ENCODE peak calls at places on chromosomes 6 and 20, in six cellular contexts. One of them, this sample, is unnamed.
A peak's percentile ranks its signal among the peaks of the same experiment; 100 is the strongest.

GRCh38 chr6:48986803-48987202 is 476.2 kb downstream of the MMUT start:
- DNase-seq in foreskin fibroblast: no peak
- DNase-seq in left lung: no peak
- DNase-seq in CD8-positive, alpha-beta memory T cell: no peak
- DNase-seq in tibial artery: no peak
- DNase-seq in cardiac fibroblast: no peak
- DNase-seq in this sample: no peak

GRCh38 chr6:98452721-98453120 is 381.7 kb upstream of the POU3F2 start:
- DNase-seq in tibial artery: no peak
- DNase-seq in foreskin fibroblast: no peak
- DNase-seq in cardiac fibroblast: no peak
- DNase-seq in left lung: no peak
- DNase-seq in CD8-positive, alpha-beta memory T cell: no peak
- DNase-seq in this sample: no peak

GRCh38 chr20:24951536-24952047 is 2.5 kb downstream of the CST7 start:
- DNase-seq in cardiac fibroblast: no peak
- DNase-seq in foreskin fibroblast: no peak
- DNase-seq in CD8-positive, alpha-beta memory T cell: no peak
- DNase-seq in tibial artery: no peak
- DNase-seq in left lung: no peak
- DNase-seq in this sample: no peak

GRCh38 chr6:51855310-51856082 is 231.9 kb downstream of the PKHD1 start:
- DNase-seq in cardiac fibroblast: peak; percentile 64
- DNase-seq in foreskin fibroblast: peak; percentile 25
- DNase-seq in CD8-positive, alpha-beta memory T cell: no peak
- DNase-seq in tibial artery: no peak
- DNase-seq in left lung: no peak
- DNase-seq in this sample: peak; percentile 70

GRCh38 chr6:35034411-35035171 is 106.5 kb downstream of the TCP11 start:
- DNase-seq in cardiac fibroblast: peak; percentile 47
- DNase-seq in CD8-positive, alpha-beta memory T cell: no peak
- DNase-seq in tibial artery: no peak
- DNase-seq in left lung: peak; percentile 87
- DNase-seq in foreskin fibroblast: no peak
- DNase-seq in this sample: peak; percentile 76

GRCh38 chr6:35498407-35499045 is 1.6 kb upstream of the TEAD3 start:
- DNase-seq in cardiac fibroblast: no peak
- DNase-seq in tibial artery: no peak
- DNase-seq in left lung: no peak
- DNase-seq in foreskin fibroblast: peak; percentile 52
- DNase-seq in CD8-positive, alpha-beta memory T cell: peak; percentile 45
- DNase-seq in this sample: no peak

GRCh38 chr6:142412241-142412640 is 110.4 kb downstream of the ADGRG6 start:
- DNase-seq in left lung: no peak
- DNase-seq in CD8-positive, alpha-beta memory T cell: no peak
- DNase-seq in foreskin fibroblast: no peak
- DNase-seq in cardiac fibroblast: no peak
- DNase-seq in tibial artery: no peak
- DNase-seq in this sample: no peak

GRCh38 chr20:60206259-60206658 is 248.0 kb downstream of the CDH26 start:
- DNase-seq in foreskin fibroblast: peak; percentile 53
- DNase-seq in cardiac fibroblast: peak; percentile 54
- DNase-seq in CD8-positive, alpha-beta memory T cell: no peak
- DNase-seq in left lung: no peak
- DNase-seq in tibial artery: no peak
- DNase-seq in this sample: peak; percentile 47

GRCh38 chr6:97440590-97441176 is 157.7 kb upstream of the MMS22L start:
- DNase-seq in tibial artery: no peak
- DNase-seq in cardiac fibroblast: peak; percentile 49
- DNase-seq in left lung: no peak
- DNase-seq in CD8-positive, alpha-beta memory T cell: no peak
- DNase-seq in foreskin fibroblast: peak; percentile 11
- DNase-seq in this sample: peak; percentile 21

GRCh38 chr20:33664085-33664761 is 2.1 kb downstream of the C20orf144 start:
- DNase-seq in cardiac fibroblast: no peak
- DNase-seq in tibial artery: no peak
- DNase-seq in CD8-positive, alpha-beta memory T cell: no peak
- DNase-seq in foreskin fibroblast: no peak
- DNase-seq in left lung: no peak
- DNase-seq in this sample: no peak

GRCh38 chr6:47785187-47785586 is 3.4 kb downstream of the OPN5 start:
- DNase-seq in foreskin fibroblast: no peak
- DNase-seq in CD8-positive, alpha-beta memory T cell: no peak
- DNase-seq in cardiac fibroblast: no peak
- DNase-seq in tibial artery: no peak
- DNase-seq in left lung: no peak
- DNase-seq in this sample: no peak

GRCh38 chr6:11705069-11705468 is 73.5 kb downstream of the ADTRP start:
- DNase-seq in left lung: no peak
- DNase-seq in tibial artery: no peak
- DNase-seq in cardiac fibroblast: no peak
- DNase-seq in CD8-positive, alpha-beta memory T cell: no peak
- DNase-seq in foreskin fibroblast: no peak
- DNase-seq in this sample: no peak

GRCh38 chr6:17423018-17423417 is 29.6 kb downstream of the CAP2 start:
- DNase-seq in foreskin fibroblast: no peak
- DNase-seq in CD8-positive, alpha-beta memory T cell: no peak
- DNase-seq in cardiac fibroblast: no peak
- DNase-seq in tibial artery: no peak
- DNase-seq in left lung: no peak
- DNase-seq in this sample: no peak

GRCh38 chr6:142568857-142569597 is 267.2 kb downstream of the ADGRG6 start:
- DNase-seq in left lung: no peak
- DNase-seq in foreskin fibroblast: peak; percentile 25
- DNase-seq in CD8-positive, alpha-beta memory T cell: no peak
- DNase-seq in cardiac fibroblast: peak; percentile 54
- DNase-seq in tibial artery: no peak
- DNase-seq in this sample: peak; percentile 43

GRCh38 chr6:157867155-157867559 is 44.1 kb downstream of the SNX9 start:
- DNase-seq in cardiac fibroblast: peak; percentile 55
- DNase-seq in CD8-positive, alpha-beta memory T cell: no peak
- DNase-seq in foreskin fibroblast: peak; percentile 62
- DNase-seq in left lung: no peak
- DNase-seq in tibial artery: no peak
- DNase-seq in this sample: peak; percentile 43

GRCh38 chr20:44738779-44739477 is 6.7 kb upstream of the KCNK15 start:
- DNase-seq in cardiac fibroblast: peak; percentile 86
- DNase-seq in tibial artery: peak; percentile 83
- DNase-seq in CD8-positive, alpha-beta memory T cell: peak; percentile 55
- DNase-seq in foreskin fibroblast: peak; percentile 71
- DNase-seq in left lung: no peak
- DNase-seq in this sample: peak; percentile 83

GRCh38 chr6:37354526-37355384 is 972 bp downstream of the RNF8 start:
- DNase-seq in CD8-positive, alpha-beta memory T cell: no peak
- DNase-seq in foreskin fibroblast: peak; percentile 68
- DNase-seq in cardiac fibroblast: peak; percentile 15
- DNase-seq in left lung: peak; percentile 85
- DNase-seq in tibial artery: no peak
- DNase-seq in this sample: no peak

GRCh38 chr6:35048631-35049083 is 92.5 kb downstream of the TCP11 start:
- DNase-seq in cardiac fibroblast: peak; percentile 21
- DNase-seq in foreskin fibroblast: peak; percentile 82
- DNase-seq in left lung: no peak
- DNase-seq in CD8-positive, alpha-beta memory T cell: no peak
- DNase-seq in tibial artery: peak; percentile 75
- DNase-seq in this sample: no peak

GRCh38 chr6:110517601-110518280 is 41.3 kb upstream of the SLC22A16 start:
- DNase-seq in cardiac fibroblast: peak; percentile 51
- DNase-seq in tibial artery: no peak
- DNase-seq in foreskin fibroblast: peak; percentile 61
- DNase-seq in left lung: no peak
- DNase-seq in CD8-positive, alpha-beta memory T cell: no peak
- DNase-seq in this sample: peak; percentile 48

GRCh38 chr20:19654906-19655305 is 103.2 kb upstream of the RIN2 start:
- DNase-seq in left lung: no peak
- DNase-seq in CD8-positive, alpha-beta memory T cell: no peak
- DNase-seq in cardiac fibroblast: no peak
- DNase-seq in tibial artery: no peak
- DNase-seq in foreskin fibroblast: no peak
- DNase-seq in this sample: no peak

DNA sequence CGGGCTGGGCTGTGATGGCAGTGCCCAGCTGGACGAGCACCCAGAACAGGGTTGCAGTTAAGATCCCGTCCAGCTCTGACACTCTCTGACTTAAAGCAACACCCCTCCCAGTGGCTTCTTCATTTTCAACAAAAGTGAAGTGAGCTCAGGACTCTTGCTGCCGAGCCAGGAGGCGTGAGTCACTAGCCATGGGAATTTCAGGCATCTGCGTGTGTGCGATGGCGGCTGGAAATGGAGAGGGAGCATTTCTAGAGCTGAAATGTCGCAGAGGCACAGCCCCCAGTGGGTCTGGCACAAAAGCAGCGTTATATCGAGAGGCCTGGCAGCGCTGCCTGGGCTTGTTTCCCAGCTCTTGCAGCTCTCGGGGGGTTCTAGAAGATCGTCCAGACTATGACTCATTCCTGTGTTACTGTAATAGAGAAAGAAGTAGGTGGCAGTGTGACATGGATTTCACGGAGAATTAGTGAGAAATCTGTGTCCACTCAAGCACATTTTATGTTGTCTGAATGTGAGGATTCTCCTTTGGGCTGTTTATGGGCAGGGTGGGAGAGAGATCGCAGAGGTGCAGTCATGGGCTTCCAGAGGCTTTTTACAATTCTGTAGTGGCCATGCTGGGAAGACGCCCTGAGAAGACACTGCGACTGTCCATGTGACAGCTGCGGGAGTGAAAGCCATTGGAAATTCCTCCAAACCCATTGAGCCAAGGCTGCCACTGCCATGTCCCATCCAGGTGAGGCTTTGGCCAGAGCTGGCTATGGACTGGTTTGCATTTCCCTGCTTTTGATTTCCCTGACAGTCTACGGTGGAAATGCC is 216.7 kb upstream of the ECI2 start:
- DNase-seq in tibial artery: peak; percentile 89
- DNase-seq in cardiac fibroblast: peak; percentile 96
- DNase-seq in foreskin fibroblast: peak; percentile 92
- DNase-seq in left lung: peak; percentile 63
- DNase-seq in CD8-positive, alpha-beta memory T cell: no peak
- DNase-seq in this sample: peak; percentile 85
- H3K4me3 ChIP-seq in tibial artery: peak overlapping the region; percentile 39
- H3K4me3 ChIP-seq in cardiac fibroblast: peak overlapping the region; percentile 35
- H3K4me3 ChIP-seq in foreskin fibroblast: peak overlapping the region; percentile 29
- H3K4me3 ChIP-seq in left lung: no peak overlapping the region
- H3K4me3 ChIP-seq in CD8-positive, alpha-beta memory T cell: no peak overlapping the region
- H3K4me3 ChIP-seq in this sample: peak overlapping the region; percentile 19

DNA sequence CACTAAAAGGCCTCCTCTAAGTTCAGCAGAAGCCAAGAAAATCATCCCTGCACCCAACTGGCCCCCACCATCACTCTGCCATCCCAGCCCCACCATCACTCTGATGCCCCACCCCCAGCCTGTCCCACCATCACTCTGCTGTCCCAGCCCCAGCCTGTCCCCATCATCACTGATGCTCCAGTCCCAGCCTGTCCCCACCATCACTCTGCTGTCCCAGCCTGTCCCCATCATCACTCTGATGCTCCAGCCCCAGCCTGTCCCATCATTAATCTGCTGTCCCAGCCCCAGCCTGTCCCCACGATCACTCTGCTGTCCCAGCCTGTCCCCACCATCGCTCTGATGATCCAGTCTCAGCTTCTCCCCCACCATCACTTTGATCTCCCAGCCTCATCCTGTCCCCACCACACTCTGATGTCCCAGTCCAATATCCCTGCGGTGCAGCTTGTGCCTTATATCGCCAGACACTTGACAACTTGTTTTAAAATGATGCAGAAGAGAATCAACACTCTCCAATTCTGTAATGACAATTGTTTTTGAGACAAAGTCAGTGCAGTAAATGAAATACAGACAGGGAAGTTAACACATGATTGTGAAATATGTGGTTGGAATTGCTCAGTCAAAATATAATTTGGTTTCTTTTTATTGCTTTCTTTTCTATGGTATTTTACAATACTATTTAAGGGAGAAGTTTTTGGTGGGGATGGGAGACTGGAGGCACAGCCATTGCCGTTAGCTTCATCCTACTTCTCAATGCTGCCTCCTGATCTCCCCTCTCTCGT is 100.8 kb downstream of the TNFAIP3 start:
- DNase-seq in foreskin fibroblast: peak; percentile 53
- DNase-seq in left lung: no peak
- DNase-seq in tibial artery: no peak
- DNase-seq in cardiac fibroblast: peak; percentile 53
- DNase-seq in CD8-positive, alpha-beta memory T cell: no peak
- DNase-seq in this sample: no peak
- H3K4me3 ChIP-seq in foreskin fibroblast: no peak overlapping the region
- H3K4me3 ChIP-seq in left lung: no peak overlapping the region
- H3K4me3 ChIP-seq in tibial artery: no peak overlapping the region
- H3K4me3 ChIP-seq in cardiac fibroblast: no peak overlapping the region
- H3K4me3 ChIP-seq in CD8-positive, alpha-beta memory T cell: no peak overlapping the region
- H3K4me3 ChIP-seq in this sample: no peak overlapping the region

GRCh38 chr20:13478366-13478765 is 160.4 kb downstream of the TASP1 start:
- DNase-seq in tibial artery: no peak
- DNase-seq in CD8-positive, alpha-beta memory T cell: no peak
- DNase-seq in foreskin fibroblast: no peak
- DNase-seq in cardiac fibroblast: no peak
- DNase-seq in left lung: no peak
- DNase-seq in this sample: no peak
- H3K4me3 ChIP-seq in tibial artery: no peak overlapping the region
- H3K4me3 ChIP-seq in CD8-positive, alpha-beta memory T cell: no peak overlapping the region
- H3K4me3 ChIP-seq in foreskin fibroblast: no peak overlapping the region
- H3K4me3 ChIP-seq in cardiac fibroblast: no peak overlapping the region
- H3K4me3 ChIP-seq in left lung: no peak overlapping the region
- H3K4me3 ChIP-seq in this sample: no peak overlapping the region

GRCh38 chr6:93859964-93860363 is 440.6 kb upstream of the EPHA7 start:
- DNase-seq in tibial artery: no peak
- DNase-seq in left lung: no peak
- DNase-seq in foreskin fibroblast: no peak
- DNase-seq in CD8-positive, alpha-beta memory T cell: no peak
- DNase-seq in cardiac fibroblast: no peak
- DNase-seq in this sample: no peak
- H3K4me3 ChIP-seq in tibial artery: no peak overlapping the region
- H3K4me3 ChIP-seq in left lung: no peak overlapping the region
- H3K4me3 ChIP-seq in foreskin fibroblast: no peak overlapping the region
- H3K4me3 ChIP-seq in CD8-positive, alpha-beta memory T cell: no peak overlapping the region
- H3K4me3 ChIP-seq in cardiac fibroblast: no peak overlapping the region
- H3K4me3 ChIP-seq in this sample: no peak overlapping the region

DNA sequence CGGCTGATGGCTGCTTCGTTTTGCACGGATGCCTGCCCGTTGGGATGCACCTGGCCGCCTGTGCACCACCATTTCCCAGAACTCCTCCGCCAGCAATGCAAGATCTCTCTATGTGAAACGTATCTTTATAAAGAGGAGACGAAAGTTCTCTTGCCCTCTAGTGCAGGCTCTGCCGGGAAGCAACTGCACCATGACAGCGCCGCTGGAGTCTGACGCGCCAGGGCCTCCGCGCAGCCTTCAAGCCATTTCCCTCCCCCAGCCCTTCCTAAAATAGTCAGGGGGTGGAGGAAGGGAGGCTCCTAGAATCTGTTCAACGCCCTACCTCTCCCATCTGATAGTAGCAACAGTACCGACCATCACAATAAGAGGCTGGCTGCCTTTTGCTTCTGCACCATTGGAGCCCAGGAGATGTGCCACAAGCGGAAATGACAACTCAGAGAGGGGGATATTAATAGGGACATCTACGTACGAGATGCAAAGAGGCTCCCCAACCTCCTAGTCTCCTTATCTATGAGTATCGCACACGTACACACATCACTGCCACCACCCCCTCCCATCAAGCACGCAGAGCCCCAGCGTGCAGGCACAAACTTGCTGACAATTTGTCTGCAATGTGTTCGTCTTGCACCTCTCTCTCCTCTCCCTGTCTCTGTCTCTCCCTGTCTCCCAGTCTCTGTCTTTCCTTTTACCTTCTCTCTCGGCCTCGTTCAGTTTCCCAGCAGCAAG is 1.1 kb downstream of the SYNE1 start:
- DNase-seq in left lung: peak; percentile 89
- DNase-seq in foreskin fibroblast: peak; percentile 68
- DNase-seq in CD8-positive, alpha-beta memory T cell: peak; percentile 59
- DNase-seq in tibial artery: no peak
- DNase-seq in cardiac fibroblast: peak; percentile 53
- DNase-seq in this sample: peak; percentile 17
- H3K4me3 ChIP-seq in left lung: peak overlapping the region; percentile 63
- H3K4me3 ChIP-seq in foreskin fibroblast: peak overlapping the region; percentile 70
- H3K4me3 ChIP-seq in CD8-positive, alpha-beta memory T cell: peak overlapping the region; percentile 60
- H3K4me3 ChIP-seq in tibial artery: peak overlapping the region; percentile 61
- H3K4me3 ChIP-seq in cardiac fibroblast: peak overlapping the region; percentile 59
- H3K4me3 ChIP-seq in this sample: peak overlapping the region; percentile 28